ENCODE peak calls at places on chromosomes 2 and 18, in five cellular contexts. A, O, G, N and U are unnamed samples.

GRCh38 chr2:10267551-10268465 is 34.9 kb upstream of the HPCAL1 start:
- DNase-seq in G (no peak), O (no peak), N (peak; percentile 38), A (no peak), U (no peak)

GRCh38 chr2:36408198-36408703 is 52.7 kb downstream of the CRIM1 start:
- DNase-seq in A (no peak), G (no peak), O (no peak), N (no peak), U (no peak)

GRCh38 chr18:44821924-44822323 is 141.2 kb downstream of the SETBP1 start:
- DNase-seq in A (no peak), N (no peak), G (no peak), O (no peak), U (no peak)

GRCh38 chr2:1717129-1717528 is 27.2 kb downstream of the PXDN start:
- DNase-seq in O (no peak), A (no peak), G (peak; percentile 22), N (no peak), U (no peak)

GRCh38 chr2:222915092-222915957 is 54.5 kb downstream of the ACSL3 start:
- DNase-seq in O (peak; percentile 4), N (no peak), G (no peak), A (no peak), U (no peak)

GRCh38 chr2:232527905-232528470 is 2.0 kb downstream of the CHRND start:
- DNase-seq in O (no peak), A (no peak), N (no peak), G (no peak), U (no peak)

GRCh38 chr2:953975-954686 is 3.5 kb downstream of the SNTG2 start:
- DNase-seq in A (no peak), N (peak; percentile 18), O (no peak), G (peak; percentile 71), U (peak; percentile 20)

GRCh38 chr2:2484301-2484700 is 153.2 kb upstream of the MYT1L start:
- DNase-seq in G (no peak), O (no peak), A (no peak), N (no peak), U (no peak)

GRCh38 chr2:43196773-43197567 is 29.4 kb downstream of the ZFP36L2 start:
- DNase-seq in N (no peak), A (no peak), G (no peak), O (no peak), U (no peak)

GRCh38 chr2:27727257-27727656 is 44.3 kb upstream of the MRPL33 start:
- DNase-seq in O (no peak), G (no peak), A (no peak), N (no peak), U (no peak)

GRCh38 chr2:191566347-191566746 is 111.6 kb upstream of the NABP1 start:
- DNase-seq in N (peak; percentile 71), O (peak; percentile 57), G (peak; percentile 66), A (peak; percentile 70), U (no peak)

GRCh38 chr2:109421606-109422005 is 192.2 kb downstream of the SEPTIN10 start:
- DNase-seq in O (no peak), A (no peak), N (no peak), G (no peak), U (no peak)

GRCh38 chr2:109421101-109421500 is 192.7 kb downstream of the SEPTIN10 start:
- DNase-seq in O (no peak), A (no peak), G (no peak), N (no peak), U (no peak)

GRCh38 chr2:109418716-109419115 is 195.1 kb downstream of the SEPTIN10 start:
- DNase-seq in N (no peak), O (no peak), G (no peak), A (no peak), U (no peak)

GRCh38 chr2:109419171-109419756 is 194.5 kb downstream of the SEPTIN10 start:
- DNase-seq in G (no peak), O (no peak), N (no peak), A (no peak), U (no peak)

DNA sequence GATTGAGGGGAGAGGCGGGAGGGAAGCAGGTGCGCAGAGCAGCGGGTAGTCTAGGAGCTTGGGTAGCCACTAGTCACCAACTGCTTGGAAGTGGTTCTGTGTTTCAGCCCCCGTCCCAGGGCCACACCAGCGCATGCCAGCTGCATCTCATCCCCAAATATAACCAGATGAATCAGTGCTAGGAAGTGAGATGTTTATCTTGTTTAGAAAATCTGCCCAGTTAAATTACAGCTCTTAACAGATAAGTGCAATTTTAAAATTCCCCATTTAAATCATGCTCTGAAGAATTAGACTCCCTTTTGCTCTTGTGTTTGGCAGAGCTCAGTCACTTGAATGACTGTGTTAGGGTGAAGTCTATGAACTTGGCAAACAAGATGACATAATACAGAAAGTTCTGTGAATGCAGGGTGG is 193.8 kb downstream of the SEPTIN10 start:
- DNase-seq in N (no peak), A (no peak), O (no peak), G (peak; percentile 73), U (no peak)
- TF ChIP-seq SIN3A in N (no peak), A (no peak), O (no peak), G (no peak), U (no peak)

DNA sequence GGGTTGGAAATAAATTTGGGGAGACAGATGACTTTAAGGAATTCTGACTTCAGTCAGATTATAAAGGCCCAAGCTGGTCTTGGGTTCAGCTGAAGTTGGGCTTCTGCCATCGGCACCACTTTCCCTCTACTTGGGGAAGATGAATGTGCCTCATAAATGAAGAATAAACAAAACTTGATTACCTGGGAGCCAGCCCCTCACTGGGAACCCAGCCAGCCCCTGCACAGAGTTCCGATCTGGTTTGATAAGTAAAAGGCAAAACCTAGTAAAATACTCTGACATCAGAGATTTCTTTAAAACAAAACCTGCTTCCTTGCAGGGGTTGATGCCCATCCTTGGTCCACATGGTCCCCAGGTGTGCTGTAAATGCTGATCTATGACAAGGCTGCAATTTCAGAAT is 218.9 kb upstream of the APCDD1 start:
- DNase-seq in N (no peak), G (no peak), O (no peak), A (no peak), U (no peak)
- TF ChIP-seq SIN3A in N (no peak), G (no peak), O (no peak), A (no peak), U (no peak)

DNA sequence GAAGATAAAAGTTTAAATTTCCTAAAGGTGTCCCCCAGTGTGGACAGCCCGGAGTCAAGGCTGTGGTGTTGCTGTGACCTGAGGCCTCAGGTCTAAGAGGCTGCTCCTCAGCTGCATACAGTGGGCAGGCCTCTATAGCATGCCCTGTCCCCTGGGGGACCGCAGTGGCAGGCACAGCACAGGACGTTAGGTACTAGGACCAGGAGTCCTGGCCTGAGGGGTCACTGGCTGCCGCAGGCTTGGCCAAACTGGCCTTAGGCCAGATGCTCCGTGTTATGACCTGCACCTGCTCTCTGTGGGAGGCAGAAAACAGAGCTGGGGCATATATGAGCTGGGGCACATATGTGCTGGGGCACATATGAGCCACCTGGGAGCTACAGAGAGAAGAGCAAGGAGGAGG is 21.2 kb upstream of the MAL start:
- DNase-seq in N (no peak), O (no peak), A (no peak), G (no peak), U (no peak)
- TF ChIP-seq SIN3A in N (no peak), O (no peak), A (no peak), G (no peak), U (no peak)

GRCh38 chr2:44817673-44818335 is 123.7 kb upstream of the SIX3 start:
- DNase-seq in G (no peak), A (no peak), N (no peak), O (no peak), U (no peak)

GRCh38 chr2:44819061-44819460 is 122.4 kb upstream of the SIX3 start:
- DNase-seq in A (no peak), O (no peak), N (no peak), G (no peak), U (no peak)

GRCh38 chr2:44822174-44822573 is 119.3 kb upstream of the SIX3 start:
- DNase-seq in O (no peak), A (no peak), N (no peak), G (no peak), U (no peak)

GRCh38 chr2:44825702-44826101 is 115.8 kb upstream of the SIX3 start:
- DNase-seq in A (no peak), G (no peak), N (no peak), O (no peak), U (no peak)

DNA sequence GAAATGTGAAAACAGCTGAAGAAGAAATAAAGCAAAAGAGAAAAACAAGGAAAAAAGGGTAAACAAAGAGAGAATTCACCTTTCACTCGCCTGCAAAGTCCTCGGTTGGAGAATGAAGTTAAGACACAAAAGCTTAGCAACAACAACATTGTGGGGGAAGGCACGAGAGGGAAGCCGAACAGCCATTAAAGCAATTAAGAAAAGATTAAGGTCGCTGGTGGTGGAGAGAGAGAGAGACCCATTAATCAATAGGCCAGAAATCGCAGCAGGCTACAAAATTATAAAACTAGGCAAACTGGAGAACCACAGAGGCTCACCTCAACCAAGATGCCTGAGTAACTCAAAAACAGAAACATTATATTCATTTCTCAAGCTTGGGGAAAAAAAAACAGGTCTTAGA is 120.0 kb upstream of the SIX3 start:
- DNase-seq in O (no peak), A (no peak), G (no peak), N (no peak), U (no peak)
- TF ChIP-seq SIN3A in O (no peak), A (no peak), G (no peak), N (no peak), U (no peak)

GRCh38 chr2:207243601-207244000 is 77.9 kb upstream of the KLF7 start:
- DNase-seq in N (no peak), A (no peak), G (no peak), O (no peak), U (no peak)
- TF ChIP-seq SIN3A in N (no peak), A (no peak), G (no peak), O (no peak), U (no peak)

GRCh38 chr18:80103231-80103630 is 5.8 kb upstream of the ADNP2 start:
- DNase-seq in G (no peak), A (no peak), N (no peak), O (no peak), U (no peak)
- TF ChIP-seq SIN3A in G (no peak), A (no peak), N (no peak), O (no peak), U (no peak)

GRCh38 chr2:229586746-229587705 is 127.3 kb downstream of the DNER start:
- DNase-seq in O (peak; percentile 76), G (peak; percentile 81), N (peak; percentile 60), A (peak; percentile 49), U (peak; percentile 58)

GRCh38 chr2:229586012-229586411 is 128.3 kb downstream of the DNER start:
- DNase-seq in A (no peak), O (peak; percentile 48), G (no peak), N (no peak), U (peak; percentile 13)

GRCh38 chr2:229596796-229597195 is 117.6 kb downstream of the DNER start:
- DNase-seq in N (no peak), G (no peak), O (no peak), A (no peak), U (no peak)

GRCh38 chr2:229591611-229592010 is 122.7 kb downstream of the DNER start:
- DNase-seq in O (no peak), G (peak; percentile 44), A (no peak), N (no peak), U (no peak)
- TF ChIP-seq SIN3A in O (no peak), G (no peak), A (no peak), N (no peak), U (no peak)

GRCh38 chr2:84495539-84496146 is 20.7 kb upstream of the DNAH6 start:
- DNase-seq in O (peak; percentile 70), N (peak; percentile 64), A (peak; percentile 32), G (peak; percentile 47), U (peak; percentile 55)
- TF ChIP-seq SIN3A in O (no peak), N (no peak), A (no peak), G (no peak), U (no peak)